ENCODE peak calls at places on chromosomes 16 and 17, in eight cellular contexts. One of them, this sample, is unnamed.

GRCh38 chr16:71883193-71883848 is 661 bp downstream of the ZNF821 start:
- DNase-seq in uterus: peak; percentile 40
- DNase-seq in CD4-positive, alpha-beta T cell: peak; percentile 38
- DNase-seq in vagina: no peak
- DNase-seq in sigmoid colon: peak; percentile 77
- DNase-seq in heart left ventricle: peak; percentile 40
- DNase-seq in colonic mucosa: peak; percentile 70
- DNase-seq in PC-3: peak; percentile 30
- DNase-seq in this sample: peak; percentile 50

GRCh38 chr17:76444518-76445311 is 8.2 kb downstream of the UBE2O start:
- DNase-seq in uterus: no peak
- DNase-seq in CD4-positive, alpha-beta T cell: no peak
- DNase-seq in vagina: no peak
- DNase-seq in sigmoid colon: no peak
- DNase-seq in heart left ventricle: no peak
- DNase-seq in colonic mucosa: no peak
- DNase-seq in PC-3: peak; percentile 27
- DNase-seq in this sample: peak; percentile 51

GRCh38 chr17:66817750-66818149 is 17.2 kb upstream of the CACNG5 start:
- DNase-seq in uterus: no peak
- DNase-seq in CD4-positive, alpha-beta T cell: no peak
- DNase-seq in vagina: no peak
- DNase-seq in sigmoid colon: peak; percentile 14
- DNase-seq in heart left ventricle: no peak
- DNase-seq in colonic mucosa: no peak
- DNase-seq in PC-3: no peak
- DNase-seq in this sample: no peak

GRCh38 chr17:73103661-73104335 is 11.3 kb upstream of the SLC39A11 start:
- DNase-seq in uterus: no peak
- DNase-seq in CD4-positive, alpha-beta T cell: no peak
- DNase-seq in vagina: no peak
- DNase-seq in sigmoid colon: no peak
- DNase-seq in heart left ventricle: no peak
- DNase-seq in colonic mucosa: no peak
- DNase-seq in PC-3: no peak
- DNase-seq in this sample: no peak

GRCh38 chr17:7774037-7774659 is 56.6 kb downstream of the DNAH2 start:
- DNase-seq in uterus: no peak
- DNase-seq in CD4-positive, alpha-beta T cell: no peak
- DNase-seq in vagina: no peak
- DNase-seq in sigmoid colon: no peak
- DNase-seq in heart left ventricle: no peak
- DNase-seq in colonic mucosa: no peak
- DNase-seq in PC-3: peak; percentile 76
- DNase-seq in this sample: no peak

GRCh38 chr16:46899443-46900143 is 15.4 kb downstream of the GPT2 start:
- DNase-seq in uterus: no peak
- DNase-seq in CD4-positive, alpha-beta T cell: no peak
- DNase-seq in vagina: no peak
- DNase-seq in sigmoid colon: no peak
- DNase-seq in heart left ventricle: no peak
- DNase-seq in colonic mucosa: no peak
- DNase-seq in PC-3: no peak
- DNase-seq in this sample: no peak

GRCh38 chr17:31294839-31295488 is 2.1 kb downstream of the OMG start:
- DNase-seq in uterus: no peak
- DNase-seq in CD4-positive, alpha-beta T cell: no peak
- DNase-seq in vagina: no peak
- DNase-seq in sigmoid colon: no peak
- DNase-seq in heart left ventricle: no peak
- DNase-seq in colonic mucosa: no peak
- DNase-seq in PC-3: no peak
- DNase-seq in this sample: no peak

GRCh38 chr17:72788950-72789585 is 303.4 kb downstream of the SLC39A11 start:
- DNase-seq in uterus: no peak
- DNase-seq in CD4-positive, alpha-beta T cell: no peak
- DNase-seq in vagina: no peak
- DNase-seq in sigmoid colon: no peak
- DNase-seq in heart left ventricle: no peak
- DNase-seq in colonic mucosa: no peak
- DNase-seq in PC-3: no peak
- DNase-seq in this sample: no peak

GRCh38 chr16:77838597-77839255 is 50.4 kb downstream of the VAT1L start:
- DNase-seq in uterus: no peak
- DNase-seq in CD4-positive, alpha-beta T cell: no peak
- DNase-seq in vagina: no peak
- DNase-seq in sigmoid colon: no peak
- DNase-seq in heart left ventricle: no peak
- DNase-seq in colonic mucosa: no peak
- DNase-seq in PC-3: no peak
- DNase-seq in this sample: no peak

GRCh38 chr17:50708050-50709000 is 611 bp upstream of the ANKRD40 start:
- DNase-seq in uterus: no peak
- DNase-seq in CD4-positive, alpha-beta T cell: no peak
- DNase-seq in vagina: no peak
- DNase-seq in sigmoid colon: no peak
- DNase-seq in heart left ventricle: no peak
- DNase-seq in colonic mucosa: no peak
- DNase-seq in PC-3: peak; percentile 41
- DNase-seq in this sample: peak; percentile 40

GRCh38 chr17:57499648-57500049 is 243.3 kb downstream of the MSI2 start:
- DNase-seq in uterus: no peak
- DNase-seq in CD4-positive, alpha-beta T cell: no peak
- DNase-seq in vagina: no peak
- DNase-seq in sigmoid colon: no peak
- DNase-seq in heart left ventricle: no peak
- DNase-seq in colonic mucosa: no peak
- DNase-seq in PC-3: no peak
- DNase-seq in this sample: no peak

GRCh38 chr17:38572665-38573365 is 32.9 kb downstream of the SRCIN1 start:
- DNase-seq in uterus: no peak
- DNase-seq in CD4-positive, alpha-beta T cell: no peak
- DNase-seq in vagina: no peak
- DNase-seq in sigmoid colon: no peak
- DNase-seq in heart left ventricle: no peak
- DNase-seq in colonic mucosa: no peak
- DNase-seq in PC-3: peak; percentile 13
- DNase-seq in this sample: no peak

GRCh38 chr16:17917316-17918019 is 419.1 kb downstream of the NPIPA8 start:
- DNase-seq in uterus: no peak
- DNase-seq in CD4-positive, alpha-beta T cell: no peak
- DNase-seq in vagina: no peak
- DNase-seq in sigmoid colon: no peak
- DNase-seq in heart left ventricle: no peak
- DNase-seq in colonic mucosa: no peak
- DNase-seq in PC-3: no peak
- DNase-seq in this sample: no peak

GRCh38 chr16:17927015-17927414 is 409.5 kb downstream of the NPIPA8 start:
- DNase-seq in uterus: no peak
- DNase-seq in CD4-positive, alpha-beta T cell: no peak
- DNase-seq in vagina: no peak
- DNase-seq in sigmoid colon: no peak
- DNase-seq in heart left ventricle: no peak
- DNase-seq in colonic mucosa: no peak
- DNase-seq in PC-3: no peak
- DNase-seq in this sample: no peak

DNA sequence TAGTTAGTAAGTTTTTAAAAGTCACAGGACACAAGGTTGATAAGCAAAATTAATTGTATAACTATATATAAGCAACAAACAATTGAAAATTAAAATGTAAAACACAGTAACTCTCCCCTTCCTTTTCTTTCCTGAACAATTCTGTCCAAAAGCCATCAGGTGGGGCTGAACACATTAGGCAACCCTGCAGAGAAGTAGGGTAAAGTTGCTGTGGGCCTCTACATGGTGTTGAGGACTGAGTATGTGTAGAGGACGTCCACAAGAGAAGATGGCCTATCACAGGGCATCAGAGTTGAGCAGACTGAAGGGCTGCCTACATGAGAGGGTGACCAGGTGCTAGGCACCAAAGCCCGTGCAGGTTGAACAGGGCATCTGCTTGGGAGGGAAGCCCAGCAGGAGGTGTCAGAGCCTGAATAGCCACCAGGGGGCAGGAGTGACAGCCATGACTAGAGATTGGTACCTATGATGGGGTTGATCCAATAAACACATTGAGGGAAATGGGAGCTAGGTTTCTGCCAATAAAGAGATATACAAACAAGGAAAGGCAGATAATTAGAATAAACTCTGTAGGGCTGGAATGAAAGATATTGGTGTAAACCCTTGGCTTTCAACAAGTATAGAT is 415.1 kb downstream of the NPIPA8 start:
- DNase-seq in uterus: no peak
- DNase-seq in CD4-positive, alpha-beta T cell: peak; percentile 8
- DNase-seq in vagina: no peak
- DNase-seq in sigmoid colon: no peak
- DNase-seq in heart left ventricle: no peak
- DNase-seq in colonic mucosa: peak; percentile 72
- DNase-seq in PC-3: peak; percentile 3
- DNase-seq in this sample: peak; percentile 72
- TF ChIP-seq CTCF in uterus: no peak
- TF ChIP-seq CTCF in CD4-positive, alpha-beta T cell: peak; percentile 44
- TF ChIP-seq CTCF in vagina: no peak
- TF ChIP-seq CTCF in sigmoid colon: no peak
- TF ChIP-seq CTCF in heart left ventricle: no peak
- TF ChIP-seq CTCF in colonic mucosa: peak; percentile 69
- TF ChIP-seq CTCF in PC-3: peak; percentile 31
- TF ChIP-seq CTCF in this sample: peak; percentile 84

DNA sequence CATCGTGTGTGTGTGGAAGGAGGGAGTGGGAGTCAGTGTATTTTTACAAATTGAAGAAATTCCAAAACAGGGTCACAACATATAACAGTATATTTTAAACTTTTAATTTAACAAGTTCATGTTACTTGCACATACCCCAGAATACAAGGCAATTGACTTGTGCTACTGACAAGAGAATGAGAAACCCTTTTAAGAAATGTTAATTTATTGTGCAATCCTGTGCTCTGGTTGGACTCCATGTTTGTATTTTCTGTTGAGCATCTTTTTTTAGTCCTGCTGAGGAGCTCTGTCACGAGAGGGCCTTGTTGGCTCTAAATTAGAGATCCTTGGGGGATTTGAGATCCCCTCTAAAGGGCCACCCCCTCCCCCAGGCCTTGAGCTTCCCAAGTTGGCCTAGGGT is 1.1 kb upstream of the EMP2 start:
- DNase-seq in uterus: no peak
- DNase-seq in CD4-positive, alpha-beta T cell: no peak
- DNase-seq in vagina: no peak
- DNase-seq in sigmoid colon: no peak
- DNase-seq in heart left ventricle: no peak
- DNase-seq in colonic mucosa: no peak
- DNase-seq in PC-3: no peak
- DNase-seq in this sample: no peak
- TF ChIP-seq CTCF in uterus: no peak
- TF ChIP-seq CTCF in CD4-positive, alpha-beta T cell: no peak
- TF ChIP-seq CTCF in vagina: no peak
- TF ChIP-seq CTCF in sigmoid colon: no peak
- TF ChIP-seq CTCF in heart left ventricle: no peak
- TF ChIP-seq CTCF in colonic mucosa: no peak
- TF ChIP-seq CTCF in PC-3: no peak
- TF ChIP-seq CTCF in this sample: no peak

GRCh38 chr16:20744922-20745440 is 3.4 kb upstream of the THUMPD1 start:
- DNase-seq in uterus: no peak
- DNase-seq in CD4-positive, alpha-beta T cell: no peak
- DNase-seq in vagina: no peak
- DNase-seq in sigmoid colon: no peak
- DNase-seq in heart left ventricle: peak; percentile 30
- DNase-seq in colonic mucosa: no peak
- DNase-seq in PC-3: no peak
- DNase-seq in this sample: no peak

GRCh38 chr16:20743591-20743990 is 2.0 kb upstream of the THUMPD1 start:
- DNase-seq in uterus: no peak
- DNase-seq in CD4-positive, alpha-beta T cell: no peak
- DNase-seq in vagina: no peak
- DNase-seq in sigmoid colon: no peak
- DNase-seq in heart left ventricle: no peak
- DNase-seq in colonic mucosa: no peak
- DNase-seq in PC-3: no peak
- DNase-seq in this sample: no peak

GRCh38 chr16:20741555-20742285 is at the start of gene THUMPD1:
- DNase-seq in uterus: peak; percentile 96
- DNase-seq in CD4-positive, alpha-beta T cell: peak; percentile 98
- DNase-seq in vagina: no peak
- DNase-seq in sigmoid colon: peak; percentile 98
- DNase-seq in heart left ventricle: peak; percentile 97
- DNase-seq in colonic mucosa: peak; percentile 99
- DNase-seq in PC-3: peak; percentile 86
- DNase-seq in this sample: peak; percentile 96

GRCh38 chr16:20740901-20741491 is 622 bp downstream of the THUMPD1 start:
- DNase-seq in uterus: peak; percentile 89
- DNase-seq in CD4-positive, alpha-beta T cell: peak; percentile 90
- DNase-seq in vagina: no peak
- DNase-seq in sigmoid colon: peak; percentile 96
- DNase-seq in heart left ventricle: peak; percentile 90
- DNase-seq in colonic mucosa: peak; percentile 93
- DNase-seq in PC-3: peak; percentile 68
- DNase-seq in this sample: peak; percentile 91

GRCh38 chr16:20740007-20740883 is 1.4 kb downstream of the THUMPD1 start:
- DNase-seq in uterus: peak; percentile 23
- DNase-seq in CD4-positive, alpha-beta T cell: peak; percentile 11
- DNase-seq in vagina: no peak
- DNase-seq in sigmoid colon: no peak
- DNase-seq in heart left ventricle: no peak
- DNase-seq in colonic mucosa: peak; percentile 33
- DNase-seq in PC-3: peak; percentile 37
- DNase-seq in this sample: peak; percentile 40
- TF ChIP-seq CTCF in uterus: no peak
- TF ChIP-seq CTCF in CD4-positive, alpha-beta T cell: peak; percentile 35
- TF ChIP-seq CTCF in vagina: no peak
- TF ChIP-seq CTCF in sigmoid colon: peak; percentile 20
- TF ChIP-seq CTCF in heart left ventricle: no peak
- TF ChIP-seq CTCF in colonic mucosa: peak; percentile 41
- TF ChIP-seq CTCF in PC-3: peak; percentile 59
- TF ChIP-seq CTCF in this sample: peak; percentile 29

GRCh38 chr16:50629334-50629733 is 51.8 kb downstream of the SNX20 start:
- DNase-seq in uterus: no peak
- DNase-seq in CD4-positive, alpha-beta T cell: no peak
- DNase-seq in vagina: no peak
- DNase-seq in sigmoid colon: no peak
- DNase-seq in heart left ventricle: peak; percentile 8
- DNase-seq in colonic mucosa: no peak
- DNase-seq in PC-3: no peak
- DNase-seq in this sample: no peak

GRCh38 chr16:50628156-50628802 is 52.8 kb downstream of the SNX20 start:
- DNase-seq in uterus: no peak
- DNase-seq in CD4-positive, alpha-beta T cell: no peak
- DNase-seq in vagina: no peak
- DNase-seq in sigmoid colon: no peak
- DNase-seq in heart left ventricle: no peak
- DNase-seq in colonic mucosa: no peak
- DNase-seq in PC-3: no peak
- DNase-seq in this sample: no peak

GRCh38 chr16:50625374-50625773 is 55.7 kb downstream of the SNX20 start:
- DNase-seq in uterus: no peak
- DNase-seq in CD4-positive, alpha-beta T cell: no peak
- DNase-seq in vagina: no peak
- DNase-seq in sigmoid colon: no peak
- DNase-seq in heart left ventricle: peak; percentile 21
- DNase-seq in colonic mucosa: no peak
- DNase-seq in PC-3: no peak
- DNase-seq in this sample: no peak

GRCh38 chr16:50626868-50627267 is 54.2 kb downstream of the SNX20 start:
- DNase-seq in uterus: no peak
- DNase-seq in CD4-positive, alpha-beta T cell: peak; percentile 2
- DNase-seq in vagina: no peak
- DNase-seq in sigmoid colon: no peak
- DNase-seq in heart left ventricle: no peak
- DNase-seq in colonic mucosa: no peak
- DNase-seq in PC-3: no peak
- DNase-seq in this sample: no peak

GRCh38 chr16:50627419-50627818 is 53.7 kb downstream of the SNX20 start:
- DNase-seq in uterus: peak; percentile 88
- DNase-seq in CD4-positive, alpha-beta T cell: peak; percentile 46
- DNase-seq in vagina: no peak
- DNase-seq in sigmoid colon: peak; percentile 91
- DNase-seq in heart left ventricle: peak; percentile 74
- DNase-seq in colonic mucosa: peak; percentile 35
- DNase-seq in PC-3: no peak
- DNase-seq in this sample: peak; percentile 45
- TF ChIP-seq CTCF in uterus: peak; percentile 64
- TF ChIP-seq CTCF in CD4-positive, alpha-beta T cell: peak; percentile 41
- TF ChIP-seq CTCF in vagina: no peak
- TF ChIP-seq CTCF in sigmoid colon: peak; percentile 81
- TF ChIP-seq CTCF in heart left ventricle: no peak
- TF ChIP-seq CTCF in colonic mucosa: peak; percentile 21
- TF ChIP-seq CTCF in PC-3: no peak
- TF ChIP-seq CTCF in this sample: peak; percentile 28